ENCODE peak calls at places on chromosomes 1 and 21, in four cellular contexts. One of them, this sample, is unnamed.

GRCh38 chr1:48017716-48018115 is 20.5 kb upstream of the TRABD2B start:
- DNase-seq in suprapubic skin: no peak
- DNase-seq in adrenal gland: no peak
- DNase-seq in body of pancreas: no peak
- DNase-seq in this sample: no peak

GRCh38 chr21:35273331-35273730 is 224.2 kb upstream of the RUNX1 start:
- DNase-seq in suprapubic skin: no peak
- DNase-seq in adrenal gland: no peak
- DNase-seq in body of pancreas: no peak
- DNase-seq in this sample: no peak

GRCh38 chr1:183800449-183800848 is 4.5 kb upstream of the RGL1 start:
- DNase-seq in suprapubic skin: no peak
- DNase-seq in adrenal gland: no peak
- DNase-seq in body of pancreas: no peak
- DNase-seq in this sample: no peak

GRCh38 chr21:14889080-14889805 is 175.6 kb downstream of the NRIP1 start:
- DNase-seq in suprapubic skin: no peak
- DNase-seq in adrenal gland: no peak
- DNase-seq in body of pancreas: peak
- DNase-seq in this sample: no peak

GRCh38 chr1:10649484-10650201 is 146.8 kb downstream of the CASZ1 start:
- DNase-seq in suprapubic skin: no peak
- DNase-seq in adrenal gland: no peak
- DNase-seq in body of pancreas: no peak
- DNase-seq in this sample: no peak

GRCh38 chr1:28035420-28035819 is 53.0 kb downstream of the EYA3 start:
- DNase-seq in suprapubic skin: no peak
- DNase-seq in adrenal gland: no peak
- DNase-seq in body of pancreas: no peak
- DNase-seq in this sample: no peak

GRCh38 chr1:228471762-228472398 is 15.3 kb upstream of the RNF187 start:
- DNase-seq in suprapubic skin: peak
- DNase-seq in adrenal gland: no peak
- DNase-seq in body of pancreas: no peak
- DNase-seq in this sample: peak

GRCh38 chr1:109718495-109718894 is 6.4 kb downstream of the GSTM5 start:
- DNase-seq in suprapubic skin: no peak
- DNase-seq in adrenal gland: no peak
- DNase-seq in body of pancreas: no peak
- DNase-seq in this sample: no peak

GRCh38 chr21:42127164-42128125 is 56.3 kb downstream of the UMODL1 start:
- DNase-seq in suprapubic skin: no peak
- DNase-seq in adrenal gland: no peak
- DNase-seq in body of pancreas: no peak
- DNase-seq in this sample: no peak

GRCh38 chr1:211813590-211813989 is 17.0 kb downstream of the LPGAT1 start:
- DNase-seq in suprapubic skin: no peak
- DNase-seq in adrenal gland: peak
- DNase-seq in body of pancreas: peak
- DNase-seq in this sample: no peak

GRCh38 chr1:185532853-185533252 is 201.3 kb upstream of the HMCN1 start:
- DNase-seq in suprapubic skin: no peak
- DNase-seq in adrenal gland: no peak
- DNase-seq in body of pancreas: no peak
- DNase-seq in this sample: no peak

GRCh38 chr1:169466259-169467230 is 19.2 kb downstream of the SLC19A2 start:
- DNase-seq in suprapubic skin: no peak
- DNase-seq in adrenal gland: no peak
- DNase-seq in body of pancreas: peak
- DNase-seq in this sample: peak

GRCh38 chr1:3772715-3773571 is at the start of gene SMIM1:
- DNase-seq in suprapubic skin: peak
- DNase-seq in adrenal gland: no peak
- DNase-seq in body of pancreas: peak
- DNase-seq in this sample: no peak

GRCh38 chr1:30706528-30706927 is 16.9 kb downstream of the MATN1 start:
- DNase-seq in suprapubic skin: no peak
- DNase-seq in adrenal gland: peak
- DNase-seq in body of pancreas: peak
- DNase-seq in this sample: peak

GRCh38 chr21:45262041-45262581 is 25.6 kb downstream of the POFUT2 start:
- DNase-seq in suprapubic skin: no peak
- DNase-seq in adrenal gland: no peak
- DNase-seq in body of pancreas: no peak
- DNase-seq in this sample: no peak

GRCh38 chr1:109838838-109839240 is 71.8 kb upstream of the CSF1 start:
- DNase-seq in suprapubic skin: no peak
- DNase-seq in adrenal gland: peak
- DNase-seq in body of pancreas: no peak
- DNase-seq in this sample: no peak

GRCh38 chr21:44083631-44084291 is 23.4 kb upstream of the PWP2 start:
- DNase-seq in suprapubic skin: peak
- DNase-seq in adrenal gland: no peak
- DNase-seq in body of pancreas: no peak
- DNase-seq in this sample: no peak

GRCh38 chr1:234840843-234841242 is 230.9 kb upstream of the IRF2BP2 start:
- DNase-seq in suprapubic skin: no peak
- DNase-seq in adrenal gland: no peak
- DNase-seq in body of pancreas: no peak
- DNase-seq in this sample: no peak

GRCh38 chr21:42513151-42513984 is at the start of gene SLC37A1:
- DNase-seq in suprapubic skin: peak
- DNase-seq in adrenal gland: no peak
- DNase-seq in body of pancreas: peak
- DNase-seq in this sample: peak

GRCh38 chr21:44817506-44817880 is 369 bp downstream of the SUMO3 start:
- DNase-seq in suprapubic skin: peak
- DNase-seq in adrenal gland: peak
- DNase-seq in body of pancreas: peak
- DNase-seq in this sample: peak

GRCh38 chr1:34787461-34788420 is 5.1 kb upstream of the GJA4 start:
- DNase-seq in suprapubic skin: no peak
- DNase-seq in adrenal gland: peak
- DNase-seq in body of pancreas: no peak
- DNase-seq in this sample: peak

GRCh38 chr1:154595621-154596020 is 12.4 kb downstream of the ADAR start:
- DNase-seq in suprapubic skin: no peak
- DNase-seq in adrenal gland: no peak
- DNase-seq in body of pancreas: no peak
- DNase-seq in this sample: no peak

GRCh38 chr1:226447932-226448670 is 40.2 kb upstream of the PARP1 start:
- DNase-seq in suprapubic skin: no peak
- DNase-seq in adrenal gland: no peak
- DNase-seq in body of pancreas: no peak
- DNase-seq in this sample: no peak

GRCh38 chr1:67735806-67736627 is 51.0 kb downstream of the GADD45A start:
- DNase-seq in suprapubic skin: peak
- DNase-seq in adrenal gland: peak
- DNase-seq in body of pancreas: peak
- DNase-seq in this sample: peak

GRCh38 chr1:163834778-163835177 is 513.0 kb downstream of the NUF2 start:
- DNase-seq in suprapubic skin: no peak
- DNase-seq in adrenal gland: no peak
- DNase-seq in body of pancreas: no peak
- DNase-seq in this sample: no peak

GRCh38 chr21:33937931-33938339 is 22.3 kb upstream of the ATP5PO start:
- DNase-seq in suprapubic skin: no peak
- DNase-seq in adrenal gland: no peak
- DNase-seq in body of pancreas: no peak
- DNase-seq in this sample: no peak

GRCh38 chr1:166952002-166952746 is 23.2 kb downstream of the ILDR2 start:
- DNase-seq in suprapubic skin: no peak
- DNase-seq in adrenal gland: no peak
- DNase-seq in body of pancreas: no peak
- DNase-seq in this sample: no peak

GRCh38 chr1:196655494-196655893 is 3.7 kb downstream of the CFH start:
- DNase-seq in suprapubic skin: no peak
- DNase-seq in adrenal gland: no peak
- DNase-seq in body of pancreas: no peak
- DNase-seq in this sample: no peak

GRCh38 chr1:214123061-214123784 is 135.4 kb downstream of the PROX1 start:
- DNase-seq in suprapubic skin: no peak
- DNase-seq in adrenal gland: peak
- DNase-seq in body of pancreas: peak
- DNase-seq in this sample: peak

GRCh38 chr1:235253219-235253640 is 74.7 kb downstream of the ARID4B start:
- DNase-seq in suprapubic skin: no peak
- DNase-seq in adrenal gland: peak
- DNase-seq in body of pancreas: peak
- DNase-seq in this sample: peak

GRCh38 chr1:26358411-26359384 is 4.8 kb upstream of the CRYBG2 start:
- DNase-seq in suprapubic skin: no peak
- DNase-seq in adrenal gland: no peak
- DNase-seq in body of pancreas: peak
- DNase-seq in this sample: no peak

GRCh38 chr1:14138135-14138506 is 438.1 kb downstream of the PRDM2 start:
- DNase-seq in suprapubic skin: no peak
- DNase-seq in adrenal gland: no peak
- DNase-seq in body of pancreas: no peak
- DNase-seq in this sample: no peak

GRCh38 chr1:156497078-156497742 is 3.4 kb downstream of the MEF2D start:
- DNase-seq in suprapubic skin: no peak
- DNase-seq in adrenal gland: peak
- DNase-seq in body of pancreas: no peak
- DNase-seq in this sample: no peak
- H3K4me3 ChIP-seq in suprapubic skin: peak
- H3K4me3 ChIP-seq in adrenal gland: no peak
- H3K4me3 ChIP-seq in body of pancreas: no peak
- H3K4me3 ChIP-seq in this sample: no peak

DNA sequence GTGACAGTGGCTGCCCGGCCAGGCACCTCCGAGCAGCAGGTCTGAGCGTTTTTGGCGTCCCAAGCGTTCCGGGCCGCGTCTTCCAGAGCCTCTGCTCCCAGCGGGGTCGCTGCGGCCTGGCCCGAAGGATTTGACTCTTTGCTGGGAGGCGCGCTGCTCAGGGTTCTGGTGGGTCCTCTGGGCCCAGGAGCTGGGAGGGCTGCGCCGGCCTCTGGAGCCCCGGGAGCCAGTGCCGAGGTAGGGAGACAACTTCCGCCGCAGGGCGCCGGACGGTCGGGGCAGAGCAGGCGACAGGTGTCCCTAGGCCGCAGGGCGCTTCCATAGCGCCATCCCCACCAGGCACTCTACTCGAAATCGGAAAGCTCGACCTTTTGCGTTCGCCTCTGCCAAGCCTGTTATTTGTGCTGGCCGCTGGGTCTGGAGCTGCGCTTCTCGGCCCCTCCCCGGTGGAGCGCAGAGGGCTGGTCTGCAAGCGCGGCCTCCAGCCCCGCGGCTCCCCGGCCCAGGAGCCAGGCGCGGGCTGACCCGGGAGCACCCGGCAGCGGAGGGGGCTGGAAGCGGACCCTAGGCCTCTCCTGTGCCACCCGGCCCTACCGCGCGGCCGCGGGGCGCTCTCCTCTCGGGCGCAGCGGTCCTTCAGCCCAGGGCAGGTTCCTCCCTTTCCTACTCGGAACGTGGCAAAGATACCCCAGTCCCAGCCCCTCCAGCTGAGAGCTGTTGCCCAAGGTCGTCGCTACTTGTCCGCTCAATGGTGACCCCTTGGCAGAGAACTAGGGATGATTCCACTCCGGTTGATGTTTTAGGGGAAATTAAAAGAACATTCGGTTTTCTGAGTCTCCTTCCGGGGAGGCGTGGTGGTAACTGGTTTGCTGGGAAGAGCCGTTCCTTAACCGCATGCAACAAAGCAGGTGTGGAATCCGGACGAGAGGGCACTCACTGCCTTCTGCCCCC is 2.3 kb downstream of the SIM2 start:
- DNase-seq in suprapubic skin: no peak
- DNase-seq in adrenal gland: no peak
- DNase-seq in body of pancreas: no peak
- DNase-seq in this sample: no peak
- H3K4me3 ChIP-seq in suprapubic skin: peak
- H3K4me3 ChIP-seq in adrenal gland: no peak
- H3K4me3 ChIP-seq in body of pancreas: no peak
- H3K4me3 ChIP-seq in this sample: peak

GRCh38 chr1:119946724-119947123 is 50.4 kb upstream of the ADAM30 start:
- DNase-seq in suprapubic skin: no peak
- DNase-seq in adrenal gland: no peak
- DNase-seq in body of pancreas: no peak
- DNase-seq in this sample: no peak

GRCh38 chr1:119952496-119952895 is 56.2 kb upstream of the ADAM30 start:
- DNase-seq in suprapubic skin: no peak
- DNase-seq in adrenal gland: no peak
- DNase-seq in body of pancreas: no peak
- DNase-seq in this sample: no peak

GRCh38 chr1:119948342-119949214 is 52.3 kb upstream of the ADAM30 start:
- DNase-seq in suprapubic skin: peak
- DNase-seq in adrenal gland: peak
- DNase-seq in body of pancreas: peak
- DNase-seq in this sample: peak

GRCh38 chr1:119943216-119943615 is 46.9 kb upstream of the ADAM30 start:
- DNase-seq in suprapubic skin: no peak
- DNase-seq in adrenal gland: no peak
- DNase-seq in body of pancreas: no peak
- DNase-seq in this sample: peak

GRCh38 chr1:119947468-119947867 is 51.2 kb upstream of the ADAM30 start:
- DNase-seq in suprapubic skin: no peak
- DNase-seq in adrenal gland: no peak
- DNase-seq in body of pancreas: no peak
- DNase-seq in this sample: no peak
- H3K4me3 ChIP-seq in suprapubic skin: no peak
- H3K4me3 ChIP-seq in adrenal gland: no peak
- H3K4me3 ChIP-seq in body of pancreas: no peak
- H3K4me3 ChIP-seq in this sample: no peak

GRCh38 chr1:162695687-162696086 is 63.4 kb downstream of the DDR2 start:
- DNase-seq in suprapubic skin: no peak
- DNase-seq in adrenal gland: no peak
- DNase-seq in body of pancreas: no peak
- DNase-seq in this sample: no peak

GRCh38 chr1:162697140-162697895 is 65.1 kb downstream of the DDR2 start:
- DNase-seq in suprapubic skin: no peak
- DNase-seq in adrenal gland: no peak
- DNase-seq in body of pancreas: no peak
- DNase-seq in this sample: no peak

GRCh38 chr1:162694911-162695310 is 62.6 kb downstream of the DDR2 start:
- DNase-seq in suprapubic skin: no peak
- DNase-seq in adrenal gland: no peak
- DNase-seq in body of pancreas: no peak
- DNase-seq in this sample: no peak

GRCh38 chr1:162699366-162699765 is 67.1 kb downstream of the DDR2 start:
- DNase-seq in suprapubic skin: no peak
- DNase-seq in adrenal gland: no peak
- DNase-seq in body of pancreas: no peak
- DNase-seq in this sample: no peak

GRCh38 chr1:162696286-162696862 is 64.1 kb downstream of the DDR2 start:
- DNase-seq in suprapubic skin: peak
- DNase-seq in adrenal gland: peak
- DNase-seq in body of pancreas: peak
- DNase-seq in this sample: peak
- H3K4me3 ChIP-seq in suprapubic skin: no peak
- H3K4me3 ChIP-seq in adrenal gland: no peak
- H3K4me3 ChIP-seq in body of pancreas: no peak
- H3K4me3 ChIP-seq in this sample: peak

GRCh38 chr1:198934414-198934813 is 295.6 kb downstream of the PTPRC start:
- DNase-seq in suprapubic skin: no peak
- DNase-seq in adrenal gland: no peak
- DNase-seq in body of pancreas: no peak
- DNase-seq in this sample: no peak
- H3K4me3 ChIP-seq in suprapubic skin: peak
- H3K4me3 ChIP-seq in adrenal gland: no peak
- H3K4me3 ChIP-seq in body of pancreas: no peak
- H3K4me3 ChIP-seq in this sample: peak

GRCh38 chr21:46500224-46500861 is 41.7 kb downstream of the DIP2A start:
- DNase-seq in suprapubic skin: no peak
- DNase-seq in adrenal gland: no peak
- DNase-seq in body of pancreas: no peak
- DNase-seq in this sample: peak
- H3K4me3 ChIP-seq in suprapubic skin: no peak
- H3K4me3 ChIP-seq in adrenal gland: no peak
- H3K4me3 ChIP-seq in body of pancreas: no peak
- H3K4me3 ChIP-seq in this sample: no peak

This sample was measured in A673.